ENCODE peak calls at places on chromosome 18, in eight cellular contexts. X is cardiac muscle cell, U is SJSA1, Y is osteoblast, R is bronchial epithelial cell, G is lower lobe of right lung, B is pancreas, W is IMR-90. H is an unnamed sample. For H3K36me3, the result is how much of the 10 kb centered on the place peaks cover.

GRCh38 chr18:68083776-68084175 is 567.3 kb upstream of the DSEL start:
- DNase-seq in R (no peak), G (no peak), U (no peak), Y (no peak), W (peak), B (no peak), X (no peak), H (no peak)

GRCh38 chr18:26383454-26384270 is 157.4 kb downstream of the TAF4B start:
- DNase-seq in W (peak), G (no peak), Y (no peak), B (no peak), R (peak), U (no peak), X (peak), H (no peak)

GRCh38 chr18:49904871-49905555 is 91.7 kb upstream of the ACAA2 start:
- DNase-seq in Y (no peak), G (no peak), B (no peak), U (no peak), W (no peak), R (peak), X (no peak), H (no peak)

GRCh38 chr18:80245781-80246655 is 1.3 kb downstream of the PARD6G start:
- DNase-seq in B (peak), Y (peak), U (no peak), R (peak), X (peak), G (no peak), W (no peak), H (peak)

GRCh38 chr18:79604205-79604912 is 75.2 kb upstream of the CTDP1 start:
- DNase-seq in X (no peak), R (no peak), U (no peak), W (no peak), G (peak), B (no peak), Y (peak), H (no peak)

GRCh38 chr18:49621301-49621700 is 59.4 kb downstream of the LIPG start:
- DNase-seq in X (no peak), W (no peak), G (no peak), R (no peak), B (no peak), Y (no peak), U (no peak), H (no peak)

GRCh38 chr18:54358495-54358793 is 738 bp downstream of the C18orf54 start:
- DNase-seq in B (no peak), G (no peak), W (peak), X (no peak), Y (no peak), R (peak), U (no peak), H (peak)

GRCh38 chr18:3466051-3466450 is 16.1 kb downstream of the TGIF1 start:
- DNase-seq in Y (peak), G (no peak), B (no peak), R (peak), U (no peak), X (no peak), W (peak), H (no peak)

GRCh38 chr18:45505497-45506206 is 109.6 kb upstream of the SLC14A2 start:
- DNase-seq in B (no peak), R (no peak), Y (no peak), G (no peak), W (no peak), X (no peak), U (peak), H (no peak)

GRCh38 chr18:25349131-25349925 is 2.6 kb downstream of the ZNF521 start:
- DNase-seq in B (no peak), Y (peak), X (peak), U (no peak), R (no peak), W (peak), G (peak), H (peak)

GRCh38 chr18:37481491-37481890 is 84.1 kb downstream of the CELF4 start:
- DNase-seq in U (no peak), R (peak), G (no peak), W (no peak), B (no peak), Y (peak), X (no peak), H (no peak)

GRCh38 chr18:56711706-56712445 is 60.7 kb downstream of the WDR7 start:
- DNase-seq in X (no peak), U (no peak), G (no peak), R (no peak), W (no peak), B (no peak), Y (no peak), H (no peak)

GRCh38 chr18:26981373-26982082 is 116.0 kb upstream of the AQP4 start:
- DNase-seq in U (no peak), W (no peak), Y (no peak), R (no peak), X (no peak), G (no peak), B (no peak), H (no peak)

GRCh38 chr18:31611511-31611910 is 19.8 kb downstream of the TTR start:
- DNase-seq in W (no peak), R (no peak), G (no peak), U (no peak), X (no peak), B (no peak), Y (no peak), H (no peak)

GRCh38 chr18:11323359-11323819 is 174.0 kb upstream of the PIEZO2 start:
- DNase-seq in U (peak), X (no peak), W (peak), G (no peak), B (peak), R (no peak), Y (no peak), H (no peak)

GRCh38 chr18:48750485-48751175 is 200.1 kb downstream of the SMAD7 start:
- DNase-seq in Y (peak), U (no peak), W (no peak), X (no peak), G (no peak), R (no peak), B (no peak), H (no peak)

GRCh38 chr18:58895385-58895784 is 30.7 kb downstream of the ZNF532 start:
- DNase-seq in R (no peak), Y (no peak), G (no peak), B (no peak), X (no peak), U (no peak), W (no peak), H (no peak)

GRCh38 chr18:30486856-30487255 is 555.7 kb downstream of the DSC3 start:
- DNase-seq in R (peak), U (no peak), Y (no peak), B (no peak), X (no peak), W (no peak), G (no peak), H (no peak)

GRCh38 chr18:78605255-78605654 is 374.4 kb upstream of the SALL3 start:
- DNase-seq in G (no peak), R (no peak), X (no peak), B (no peak), W (no peak), U (no peak), Y (no peak), H (no peak)

GRCh38 chr18:41973989-41974388 is 19.0 kb downstream of the PIK3C3 start:
- DNase-seq in W (no peak), U (no peak), R (no peak), G (no peak), X (no peak), Y (no peak), B (no peak), H (no peak)

GRCh38 chr18:48949051-48949605 is 1.6 kb downstream of the SMAD7 start:
- DNase-seq in G (peak), B (no peak), Y (peak), W (no peak), R (no peak), X (no peak), U (peak), H (peak)

GRCh38 chr18:54558609-54559585 is 32.1 kb upstream of the DYNAP start:
- DNase-seq in B (peak), Y (no peak), R (peak), G (no peak), W (peak), X (peak), U (no peak), H (no peak)

GRCh38 chr18:6374340-6374739 is 40.4 kb downstream of the L3MBTL4 start:
- DNase-seq in X (no peak), Y (no peak), W (no peak), U (no peak), B (no peak), R (no peak), G (no peak), H (peak)

GRCh38 chr18:44938396-44939036 is 257.8 kb downstream of the SETBP1 start:
- DNase-seq in G (no peak), R (no peak), U (no peak), Y (peak), W (no peak), X (peak), B (peak), H (no peak)

GRCh38 chr18:68984342-68984741 is 186.5 kb downstream of the CCDC102B start:
- DNase-seq in Y (no peak), W (no peak), B (no peak), G (no peak), X (no peak), U (no peak), R (no peak), H (no peak)

GRCh38 chr18:59208602-59209001 is 11.4 kb upstream of the GRP start:
- DNase-seq in B (no peak), Y (no peak), X (no peak), G (no peak), R (peak), U (no peak), W (no peak), H (no peak)

GRCh38 chr18:37264956-37265355 is 300.6 kb downstream of the CELF4 start:
- DNase-seq in U (no peak), X (no peak), Y (no peak), R (no peak), W (no peak), B (no peak), G (no peak), H (no peak)

GRCh38 chr18:22998336-22998735 is 65.2 kb downstream of the RBBP8 start:
- DNase-seq in X (peak), U (no peak), R (no peak), W (no peak), Y (peak), G (no peak), B (no peak), H (no peak)
- H3K36me3 ChIP-seq in X (under half), U (under half), R (under half), W (under half), Y (under half), G (under half), B (under half), H (under half)

GRCh38 chr18:74508366-74508765 is 12.2 kb downstream of the CNDP2 start:
- DNase-seq in G (no peak), U (no peak), R (no peak), B (no peak), Y (no peak), W (no peak), X (no peak), H (no peak)

GRCh38 chr18:74509856-74510769 is 13.9 kb downstream of the CNDP2 start:
- DNase-seq in R (no peak), W (no peak), Y (no peak), U (no peak), G (no peak), X (no peak), B (no peak), H (no peak)

GRCh38 chr18:74507927-74508326 is 11.8 kb downstream of the CNDP2 start:
- DNase-seq in W (no peak), B (no peak), X (no peak), Y (no peak), G (no peak), U (no peak), R (no peak), H (no peak)

GRCh38 chr18:74507120-74507881 is 11.1 kb downstream of the CNDP2 start:
- DNase-seq in B (peak), U (no peak), R (no peak), Y (no peak), W (no peak), G (no peak), X (no peak), H (peak)

GRCh38 chr18:74508821-74509225 is 12.7 kb downstream of the CNDP2 start:
- DNase-seq in Y (no peak), X (peak), R (no peak), U (no peak), B (no peak), W (no peak), G (no peak), H (no peak)
- H3K36me3 ChIP-seq in Y (under half), X (under half), R (under half), U (half or more), B (half or more), W (half or more), G (half or more), H (half or more)

GRCh38 chr18:77047803-77048419 is 84.7 kb downstream of the MBP start:
- DNase-seq in R (no peak), X (no peak), G (no peak), B (no peak), U (no peak), Y (no peak), W (no peak), H (no peak)

GRCh38 chr18:77044866-77045664 is 87.5 kb downstream of the MBP start:
- DNase-seq in Y (no peak), G (no peak), B (no peak), W (no peak), X (no peak), U (no peak), R (no peak), H (no peak)

GRCh38 chr18:77045682-77046081 is 86.9 kb downstream of the MBP start:
- DNase-seq in R (no peak), B (no peak), X (no peak), W (no peak), Y (no peak), G (no peak), U (no peak), H (no peak)

GRCh38 chr18:77046409-77046808 is 86.2 kb downstream of the MBP start:
- DNase-seq in Y (no peak), W (no peak), R (no peak), B (no peak), U (no peak), X (no peak), G (no peak), H (no peak)

GRCh38 chr18:77046994-77047393 is 85.6 kb downstream of the MBP start:
- DNase-seq in B (no peak), W (no peak), X (no peak), R (no peak), U (no peak), G (no peak), Y (no peak), H (no peak)
- H3K36me3 ChIP-seq in B (under half), W (under half), X (under half), R (under half), U (under half), G (under half), Y (under half), H (under half)

GRCh38 chr18:13643261-13643671 is 83.1 kb downstream of the FAM210A start:
- DNase-seq in Y (peak), X (no peak), B (no peak), U (no peak), G (no peak), R (no peak), W (no peak), H (no peak)
- H3K36me3 ChIP-seq in Y (under half), X (under half), B (under half), U (under half), G (under half), R (under half), W (under half), H (under half)

DNA sequence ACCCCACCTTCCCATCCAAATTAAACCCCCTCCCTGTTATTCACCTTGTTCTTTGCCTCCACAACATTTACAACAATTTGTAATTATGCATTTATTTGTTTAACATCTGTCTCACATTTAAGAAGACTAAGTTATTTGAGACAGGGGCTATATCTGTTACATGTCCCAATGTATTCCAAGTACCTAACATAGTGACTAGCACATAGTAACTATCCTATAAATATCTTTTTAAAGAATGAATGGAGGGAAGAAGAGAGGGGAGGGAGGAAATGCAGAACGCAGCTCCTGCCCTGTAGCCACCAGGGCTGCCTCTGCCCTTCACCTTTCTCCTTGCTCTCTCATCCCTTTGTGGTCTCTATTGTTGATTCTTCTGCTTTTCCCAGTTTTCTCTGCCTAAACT is 40.6 kb downstream of the HDHD2 start:
- DNase-seq in Y (no peak), U (no peak), G (no peak), B (no peak), R (no peak), X (no peak), W (no peak), H (no peak)
- H3K36me3 ChIP-seq in Y (under half), U (under half), G (half or more), B (under half), R (under half), X (under half), W (under half), H (under half)

GRCh38 chr18:285817-286216 is 18.0 kb upstream of the THOC1 start:
- DNase-seq in B (no peak), U (no peak), R (no peak), G (no peak), Y (peak), X (no peak), W (no peak), H (no peak)

GRCh38 chr18:292271-292670 is 24.4 kb upstream of the THOC1 start:
- DNase-seq in B (no peak), X (no peak), U (no peak), G (no peak), W (no peak), Y (no peak), R (no peak), H (no peak)

DNA sequence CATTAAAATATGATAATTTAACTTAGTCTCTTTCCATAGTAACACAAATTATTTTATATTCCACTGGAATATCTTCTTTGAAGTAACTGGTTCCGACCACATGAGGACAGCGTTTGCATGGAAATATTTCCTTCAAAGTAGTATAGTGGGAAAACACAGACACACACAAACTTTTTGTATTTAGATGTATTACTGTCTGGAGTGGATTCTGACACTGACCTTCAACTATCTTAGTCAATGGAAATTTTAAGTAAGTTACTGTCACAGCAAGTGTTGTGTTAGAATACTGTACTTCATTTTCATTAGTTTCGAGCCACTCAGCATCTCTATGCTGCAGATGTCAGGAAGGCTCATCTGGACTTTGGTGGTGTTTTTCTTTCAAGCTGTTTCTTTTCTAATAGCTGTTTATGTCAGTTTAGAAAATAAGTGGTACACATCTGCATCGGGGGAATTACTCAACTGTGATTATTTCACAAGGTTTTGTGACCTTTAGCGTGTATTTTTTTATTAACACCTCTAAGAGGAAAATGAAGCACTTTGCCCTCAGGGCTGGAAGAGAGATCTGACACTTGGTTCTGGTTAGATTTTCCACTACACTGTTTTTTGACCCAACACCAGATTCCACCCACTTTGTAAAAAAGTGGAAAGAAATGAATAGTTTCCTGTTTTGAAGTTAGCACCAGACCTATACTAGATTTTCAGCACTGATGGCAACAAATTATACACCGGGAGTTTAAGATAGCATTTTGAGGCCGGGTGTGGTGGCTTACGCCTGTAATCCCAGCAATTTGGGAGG is 18.9 kb upstream of the THOC1 start:
- DNase-seq in G (no peak), X (peak), R (peak), B (no peak), U (no peak), Y (no peak), W (peak), H (no peak)
- H3K36me3 ChIP-seq in G (under half), X (under half), R (under half), B (under half), U (under half), Y (under half), W (under half), H (under half)

DNA sequence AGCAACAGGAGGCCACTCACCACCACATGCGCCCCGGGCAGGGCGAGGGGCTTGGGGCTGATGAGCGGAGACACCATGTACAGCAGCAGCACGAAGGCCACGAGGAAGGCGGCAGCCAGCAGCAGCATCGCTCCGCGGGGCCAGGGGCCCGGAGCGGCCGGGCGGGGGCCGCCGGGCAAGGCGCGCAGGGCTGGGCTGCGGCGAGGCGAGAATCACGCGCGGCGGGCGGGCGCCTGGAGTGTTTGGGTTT is at the start of gene KDSR:
- DNase-seq in W (no peak), B (no peak), X (no peak), U (no peak), G (no peak), Y (no peak), R (no peak), H (no peak)
- H3K36me3 ChIP-seq in W (under half), B (under half), X (under half), U (under half), G (under half), Y (under half), R (under half), H (under half)

DNA sequence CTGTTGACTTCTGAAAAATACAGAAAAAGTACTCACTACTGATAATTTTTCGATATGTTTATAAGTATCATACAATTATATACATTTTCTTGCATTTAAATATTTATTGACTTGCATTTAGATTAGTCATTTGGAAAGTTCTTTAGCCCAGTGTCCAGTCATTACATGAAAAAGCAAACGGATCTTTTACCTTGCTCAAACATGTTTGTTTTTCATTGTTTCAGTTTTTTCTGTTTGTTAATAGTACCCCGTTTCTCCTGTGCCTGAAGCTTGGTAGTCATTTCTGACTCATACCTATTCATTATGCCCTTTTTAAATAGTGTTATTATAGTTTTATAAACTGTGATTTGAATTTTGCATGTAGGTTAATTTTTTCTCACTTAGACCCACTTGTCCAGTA is 28.1 kb downstream of the CEP192 start:
- DNase-seq in X (no peak), R (peak), Y (no peak), U (no peak), W (peak), G (no peak), B (no peak), H (no peak)
- H3K36me3 ChIP-seq in X (under half), R (under half), Y (under half), U (half or more), W (under half), G (half or more), B (under half), H (under half)

DNA sequence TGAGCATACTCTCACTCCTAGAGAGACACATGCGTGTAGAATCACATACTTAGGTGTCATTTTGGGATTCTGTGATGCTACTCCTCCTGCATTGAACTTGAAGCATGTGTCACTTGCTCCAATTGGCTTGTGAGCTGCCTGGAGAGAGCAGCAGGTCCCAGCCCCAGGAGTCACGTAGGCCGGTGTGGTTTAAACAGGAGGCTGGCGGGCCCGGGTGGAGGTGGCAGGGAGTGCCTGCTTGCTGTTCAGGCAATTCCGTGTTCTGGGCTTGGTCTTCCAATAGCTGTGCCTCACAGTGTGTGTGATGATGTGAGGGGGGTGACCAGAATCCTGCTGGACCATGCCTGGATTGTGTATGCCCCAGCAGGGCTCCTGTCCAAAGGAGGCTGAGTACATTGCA is 51.0 kb downstream of the ZNF236 start:
- DNase-seq in R (no peak), G (no peak), Y (no peak), B (no peak), X (no peak), U (no peak), W (no peak), H (no peak)
- H3K36me3 ChIP-seq in R (under half), G (half or more), Y (under half), B (under half), X (under half), U (under half), W (under half), H (under half)

GRCh38 chr18:8627540-8627939 is 18.3 kb downstream of the RAB12 start:
- DNase-seq in G (no peak), X (no peak), B (no peak), U (no peak), Y (no peak), R (no peak), W (no peak), H (no peak)
- H3K36me3 ChIP-seq in G (under half), X (under half), B (under half), U (under half), Y (under half), R (under half), W (under half), H (under half)